ENCODE peak calls at places on chromosomes 5 and 9, in nine cellular contexts. K is kidney; Y is endothelial cell of umbilical vein; H is aorta; F is vagina; G is CD4-positive, alpha-beta memory T cell; B is tibial artery; T is tibial nerve; O is HCT116. V is an unnamed sample.

GRCh38 chr5:34606101-34606500 is 50.0 kb upstream of the RAI14 start:
- DNase-seq in H (no peak), Y (no peak), F (no peak), B (no peak), G (no peak), T (no peak), K (no peak), O (no peak), V (no peak)

GRCh38 chr5:126056851-126057622 is 366.2 kb upstream of the GRAMD2B start:
- DNase-seq in O (no peak), K (no peak), F (no peak), H (no peak), G (no peak), T (no peak), B (no peak), Y (no peak), V (no peak)

GRCh38 chr9:76817489-76817888 is 53.3 kb downstream of the PCA3 start:
- DNase-seq in F (no peak), G (no peak), B (no peak), T (no peak), Y (peak; percentile 17), K (no peak), H (no peak), O (no peak), V (no peak)

GRCh38 chr5:167442922-167443321 is 848.5 kb upstream of the WWC1 start:
- DNase-seq in H (no peak), F (no peak), G (no peak), T (no peak), Y (no peak), O (no peak), B (no peak), K (no peak), V (no peak)

GRCh38 chr9:108073823-108074222 is 584.3 kb upstream of the KLF4 start:
- DNase-seq in B (no peak), O (no peak), H (no peak), G (no peak), T (no peak), F (no peak), Y (no peak), K (no peak), V (no peak)

GRCh38 chr9:129487658-129488483 is 133.0 kb downstream of the C9orf50 start:
- DNase-seq in Y (peak; percentile 67), H (peak; percentile 85), O (no peak), G (no peak), F (no peak), B (peak; percentile 88), T (peak; percentile 64), K (peak; percentile 85), V (no peak)

GRCh38 chr5:151086905-151087360 is 6.1 kb upstream of the TNIP1 start:
- DNase-seq in K (no peak), Y (no peak), G (peak; percentile 69), O (no peak), H (peak; percentile 72), F (no peak), T (no peak), B (no peak), V (peak; percentile 67)

GRCh38 chr5:10059611-10060379 is 189.9 kb downstream of the ATPSCKMT start:
- DNase-seq in Y (no peak), K (no peak), F (no peak), B (no peak), G (no peak), T (no peak), O (no peak), H (no peak), V (no peak)

GRCh38 chr5:135490245-135491037 is 38.3 kb upstream of the TIFAB start:
- DNase-seq in F (no peak), B (peak; percentile 53), T (no peak), G (no peak), H (no peak), K (no peak), Y (no peak), O (no peak), V (no peak)

GRCh38 chr9:35162605-35163315 is 951 bp downstream of the UNC13B start:
- DNase-seq in K (no peak), F (no peak), T (peak; percentile 5), B (no peak), G (peak; percentile 3), Y (peak; percentile 37), H (no peak), O (no peak), V (no peak)

GRCh38 chr5:132229236-132229635 is 1.6 kb upstream of the P4HA2 start:
- DNase-seq in O (no peak), G (no peak), Y (no peak), T (no peak), B (peak; percentile 42), H (peak; percentile 30), F (no peak), K (no peak), V (no peak)

GRCh38 chr5:16013334-16014065 is 166.1 kb downstream of the MARCHF11 start:
- DNase-seq in B (no peak), Y (no peak), F (no peak), H (no peak), O (no peak), T (no peak), G (no peak), K (no peak), V (no peak)

GRCh38 chr5:16018970-16019369 is 160.6 kb downstream of the MARCHF11 start:
- DNase-seq in B (no peak), O (no peak), H (no peak), G (no peak), Y (no peak), F (no peak), T (no peak), K (no peak), V (no peak)

GRCh38 chr5:16017720-16018119 is 161.9 kb downstream of the MARCHF11 start:
- DNase-seq in B (no peak), H (no peak), F (no peak), G (no peak), Y (no peak), T (no peak), O (no peak), K (no peak), V (no peak)
- H3K4me1 ChIP-seq in B (no peaks in the 10 kb centered on the region), H (no peaks in the 10 kb centered on the region), F (no peaks in the 10 kb centered on the region), G (no peaks in the 10 kb centered on the region), Y (no peaks in the 10 kb centered on the region), T (no peaks in the 10 kb centered on the region), O (no peaks in the 10 kb centered on the region), K (no peaks in the 10 kb centered on the region), V (no peaks in the 10 kb centered on the region)

DNA sequence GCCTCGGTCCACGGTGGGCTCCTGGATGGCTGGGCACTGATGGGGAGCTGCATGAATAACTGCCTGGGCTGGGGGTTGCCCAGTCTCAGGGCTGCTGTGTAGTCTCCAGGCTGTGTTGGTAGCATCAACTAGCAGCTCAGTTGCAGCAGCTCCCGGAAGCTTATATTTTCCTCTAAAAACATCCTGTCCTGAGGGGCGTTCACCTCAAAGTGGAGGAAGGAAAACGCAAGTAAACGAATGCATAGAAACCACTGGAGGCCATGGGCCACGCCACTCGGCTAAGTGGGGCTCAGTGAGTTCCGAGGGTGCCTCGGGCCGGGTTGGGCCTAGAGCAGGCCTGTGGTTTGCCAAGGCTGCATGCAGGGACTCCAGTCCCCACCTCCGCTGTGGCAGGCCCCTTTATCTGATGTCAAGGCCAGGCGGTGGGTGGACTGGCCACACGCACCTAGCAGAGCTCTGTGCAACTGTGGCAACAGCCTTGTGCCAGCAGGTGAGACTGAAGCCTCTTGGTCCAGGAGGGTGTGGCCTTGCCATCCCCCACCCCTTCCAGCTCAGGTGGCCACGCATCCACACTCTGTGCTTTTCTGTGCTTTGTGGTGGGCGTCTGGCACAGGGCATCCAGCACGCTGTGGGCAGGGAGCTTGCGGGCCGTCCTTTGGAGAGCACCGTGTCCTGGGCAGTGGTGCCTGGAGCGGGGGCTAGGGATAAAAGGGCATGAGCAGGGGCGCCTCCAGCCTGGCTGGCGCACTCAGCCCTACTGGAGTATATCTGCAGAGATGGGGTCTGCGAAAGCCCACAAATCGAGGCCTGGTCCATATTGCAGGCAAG is 15.1 kb downstream of the TCF7 start:
- DNase-seq in K (peak; percentile 37), Y (no peak), G (no peak), B (no peak), T (no peak), H (no peak), F (no peak), O (no peak), V (no peak)
- H3K4me1 ChIP-seq in K (peaks cover 4% of the 10 kb centered on the region), Y (peaks cover 9% of the 10 kb centered on the region), G (peaks cover 100% of the 10 kb centered on the region), B (peaks cover 50% of the 10 kb centered on the region), T (peaks cover 65% of the 10 kb centered on the region), H (no peaks in the 10 kb centered on the region), F (peaks cover 29% of the 10 kb centered on the region), O (peaks cover 17% of the 10 kb centered on the region), V (peaks cover 98% of the 10 kb centered on the region)

GRCh38 chr9:104921067-104921741 is 6.8 kb downstream of the ABCA1 start:
- DNase-seq in Y (no peak), H (no peak), G (no peak), B (no peak), K (no peak), F (no peak), O (no peak), T (no peak), V (no peak)
- H3K4me1 ChIP-seq in Y (no peaks in the 10 kb centered on the region), H (no peaks in the 10 kb centered on the region), G (peaks cover 3% of the 10 kb centered on the region), B (peaks cover 14% of the 10 kb centered on the region), K (peaks cover 6% of the 10 kb centered on the region), F (peaks cover 70% of the 10 kb centered on the region), O (peaks cover 6% of the 10 kb centered on the region), T (peaks cover 43% of the 10 kb centered on the region), V (no peaks in the 10 kb centered on the region)

GRCh38 chr9:137453643-137454081 is 5.5 kb downstream of the NSMF start:
- DNase-seq in Y (peak; percentile 78), G (peak; percentile 52), T (peak; percentile 68), B (peak; percentile 84), O (no peak), K (peak; percentile 92), H (peak; percentile 91), F (no peak), V (peak; percentile 46)
- H3K4me1 ChIP-seq in Y (peaks cover 11% of the 10 kb centered on the region), G (peaks cover 60% of the 10 kb centered on the region), T (peaks cover 37% of the 10 kb centered on the region), B (peaks cover 52% of the 10 kb centered on the region), O (peaks cover 16% of the 10 kb centered on the region), K (peaks cover 7% of the 10 kb centered on the region), H (peaks cover 4% of the 10 kb centered on the region), F (peaks cover 31% of the 10 kb centered on the region), V (peaks cover 52% of the 10 kb centered on the region)